ENCODE peak calls at places on chromosomes 6 and 20, in four cellular contexts. E is GM23248, J is iris pigment epithelial cell, Y is sigmoid colon. W is an unnamed sample.

GRCh38 chr6:124131259-124131658 is 327.6 kb downstream of the NKAIN2 start:
- DNase-seq in E (no peak), J (peak), Y (no peak), W (no peak)

GRCh38 chr6:107646776-107647438 is 157.0 kb downstream of the SOBP start:
- DNase-seq in E (no peak), J (no peak), Y (no peak), W (no peak)

GRCh38 chr6:63353282-63353630 is 33.5 kb upstream of the LGSN start:
- DNase-seq in E (no peak), J (no peak), Y (no peak), W (no peak)

GRCh38 chr20:19003759-19004336 is 190.3 kb downstream of the SCP2D1 start:
- DNase-seq in E (peak), J (no peak), Y (no peak), W (no peak)

GRCh38 chr6:3687847-3688246 is 63.7 kb downstream of the PXDC1 start:
- DNase-seq in E (no peak), J (no peak), Y (no peak), W (no peak)

GRCh38 chr6:163529605-163530004 is 115.1 kb downstream of the QKI start:
- DNase-seq in E (peak), J (peak), Y (no peak), W (no peak)

GRCh38 chr20:38829296-38829875 is 23.9 kb downstream of the PPP1R16B start:
- DNase-seq in E (no peak), J (no peak), Y (no peak), W (no peak)

GRCh38 chr6:42391441-42391840 is 60.3 kb downstream of the TRERF1 start:
- DNase-seq in E (no peak), J (no peak), Y (no peak), W (no peak)

GRCh38 chr6:46051962-46052361 is 36.3 kb upstream of the CLIC5 start:
- DNase-seq in E (peak), J (peak), Y (no peak), W (no peak)